ENCODE peak calls at places on chromosomes 6 and 20, in seven cellular contexts. One of them, this sample, is unnamed.

GRCh38 chr20:62726716-62727583 is 18.3 kb downstream of the NTSR1 start:
- DNase-seq in GM23248: no peak
- DNase-seq in ELF-1: no peak
- DNase-seq in SW480: no peak
- DNase-seq in naive thymus-derived CD4-positive, alpha-beta T cell: no peak
- DNase-seq in T follicular helper cell: no peak
- DNase-seq in M059J: no peak
- DNase-seq in this sample: no peak

GRCh38 chr6:107645740-107646139 is 155.8 kb downstream of the SOBP start:
- DNase-seq in GM23248: no peak
- DNase-seq in ELF-1: no peak
- DNase-seq in SW480: no peak
- DNase-seq in naive thymus-derived CD4-positive, alpha-beta T cell: no peak
- DNase-seq in T follicular helper cell: no peak
- DNase-seq in M059J: no peak
- DNase-seq in this sample: no peak

GRCh38 chr6:156563710-156564109 is 213.5 kb upstream of the ARID1B start:
- DNase-seq in GM23248: no peak
- DNase-seq in ELF-1: no peak
- DNase-seq in SW480: peak
- DNase-seq in naive thymus-derived CD4-positive, alpha-beta T cell: no peak
- DNase-seq in T follicular helper cell: no peak
- DNase-seq in M059J: no peak
- DNase-seq in this sample: no peak

GRCh38 chr6:3015144-3015543 is 15.4 kb downstream of the NQO2 start:
- DNase-seq in GM23248: no peak
- DNase-seq in ELF-1: no peak
- DNase-seq in SW480: no peak
- DNase-seq in naive thymus-derived CD4-positive, alpha-beta T cell: no peak
- DNase-seq in T follicular helper cell: no peak
- DNase-seq in M059J: no peak
- DNase-seq in this sample: no peak

GRCh38 chr20:44600758-44601562 is 18.6 kb downstream of the PKIG start:
- DNase-seq in GM23248: peak
- DNase-seq in ELF-1: no peak
- DNase-seq in SW480: no peak
- DNase-seq in naive thymus-derived CD4-positive, alpha-beta T cell: no peak
- DNase-seq in T follicular helper cell: no peak
- DNase-seq in M059J: no peak
- DNase-seq in this sample: no peak

GRCh38 chr20:24691901-24692351 is 222.5 kb downstream of the SYNDIG1 start:
- DNase-seq in GM23248: no peak
- DNase-seq in ELF-1: no peak
- DNase-seq in SW480: no peak
- DNase-seq in naive thymus-derived CD4-positive, alpha-beta T cell: no peak
- DNase-seq in T follicular helper cell: no peak
- DNase-seq in M059J: no peak
- DNase-seq in this sample: no peak

GRCh38 chr20:14526891-14527290 is 189.5 kb upstream of the FLRT3 start:
- DNase-seq in GM23248: no peak
- DNase-seq in ELF-1: no peak
- DNase-seq in SW480: no peak
- DNase-seq in naive thymus-derived CD4-positive, alpha-beta T cell: no peak
- DNase-seq in T follicular helper cell: no peak
- DNase-seq in M059J: no peak
- DNase-seq in this sample: no peak

GRCh38 chr20:36541227-36542018 is at the start of gene MYL9:
- DNase-seq in GM23248: peak
- DNase-seq in ELF-1: peak
- DNase-seq in SW480: peak
- DNase-seq in naive thymus-derived CD4-positive, alpha-beta T cell: no peak
- DNase-seq in T follicular helper cell: no peak
- DNase-seq in M059J: peak
- DNase-seq in this sample: no peak

GRCh38 chr20:13297105-13297899 is 76.2 kb downstream of the ISM1 start:
- DNase-seq in GM23248: no peak
- DNase-seq in ELF-1: no peak
- DNase-seq in SW480: no peak
- DNase-seq in naive thymus-derived CD4-positive, alpha-beta T cell: no peak
- DNase-seq in T follicular helper cell: no peak
- DNase-seq in M059J: no peak
- DNase-seq in this sample: no peak

GRCh38 chr6:43468748-43469681 is 8.4 kb upstream of the TJAP1 start:
- DNase-seq in GM23248: no peak
- DNase-seq in ELF-1: peak
- DNase-seq in SW480: no peak
- DNase-seq in naive thymus-derived CD4-positive, alpha-beta T cell: no peak
- DNase-seq in T follicular helper cell: no peak
- DNase-seq in M059J: no peak
- DNase-seq in this sample: no peak

GRCh38 chr20:34952676-34953075 is 2.9 kb downstream of the GSS start:
- DNase-seq in GM23248: peak
- DNase-seq in ELF-1: no peak
- DNase-seq in SW480: no peak
- DNase-seq in naive thymus-derived CD4-positive, alpha-beta T cell: no peak
- DNase-seq in T follicular helper cell: no peak
- DNase-seq in M059J: peak
- DNase-seq in this sample: no peak

GRCh38 chr6:57267586-57268293 is 45.6 kb upstream of the RAB23 start:
- DNase-seq in GM23248: peak
- DNase-seq in ELF-1: peak
- DNase-seq in SW480: peak
- DNase-seq in naive thymus-derived CD4-positive, alpha-beta T cell: no peak
- DNase-seq in T follicular helper cell: peak
- DNase-seq in M059J: peak
- DNase-seq in this sample: peak

GRCh38 chr6:74805841-74806696 is 399.8 kb downstream of the COL12A1 start:
- DNase-seq in GM23248: peak
- DNase-seq in ELF-1: no peak
- DNase-seq in SW480: no peak
- DNase-seq in naive thymus-derived CD4-positive, alpha-beta T cell: no peak
- DNase-seq in T follicular helper cell: no peak
- DNase-seq in M059J: no peak
- DNase-seq in this sample: no peak

GRCh38 chr6:43076093-43076927 is at the start of gene PTK7:
- DNase-seq in GM23248: peak
- DNase-seq in ELF-1: peak
- DNase-seq in SW480: no peak
- DNase-seq in naive thymus-derived CD4-positive, alpha-beta T cell: no peak
- DNase-seq in T follicular helper cell: no peak
- DNase-seq in M059J: peak
- DNase-seq in this sample: no peak

GRCh38 chr20:17995967-17996819 is 27.4 kb downstream of the MGME1 start:
- DNase-seq in GM23248: peak
- DNase-seq in ELF-1: peak
- DNase-seq in SW480: peak
- DNase-seq in naive thymus-derived CD4-positive, alpha-beta T cell: no peak
- DNase-seq in T follicular helper cell: peak
- DNase-seq in M059J: peak
- DNase-seq in this sample: peak

GRCh38 chr6:169858293-169858934 is 107.0 kb downstream of the ERMARD start:
- DNase-seq in GM23248: no peak
- DNase-seq in ELF-1: no peak
- DNase-seq in SW480: no peak
- DNase-seq in naive thymus-derived CD4-positive, alpha-beta T cell: no peak
- DNase-seq in T follicular helper cell: no peak
- DNase-seq in M059J: no peak
- DNase-seq in this sample: no peak

GRCh38 chr6:111486921-111487320 is 3.9 kb upstream of the REV3L start:
- DNase-seq in GM23248: no peak
- DNase-seq in ELF-1: no peak
- DNase-seq in SW480: no peak
- DNase-seq in naive thymus-derived CD4-positive, alpha-beta T cell: no peak
- DNase-seq in T follicular helper cell: no peak
- DNase-seq in M059J: no peak
- DNase-seq in this sample: no peak

GRCh38 chr6:41367700-41368099 is 32.3 kb downstream of the NCR2 start:
- DNase-seq in GM23248: peak
- DNase-seq in ELF-1: peak
- DNase-seq in SW480: peak
- DNase-seq in naive thymus-derived CD4-positive, alpha-beta T cell: no peak
- DNase-seq in T follicular helper cell: no peak
- DNase-seq in M059J: peak
- DNase-seq in this sample: peak

GRCh38 chr20:38126146-38126912 is 38.7 kb downstream of the TGM2 start:
- DNase-seq in GM23248: no peak
- DNase-seq in ELF-1: no peak
- DNase-seq in SW480: no peak
- DNase-seq in naive thymus-derived CD4-positive, alpha-beta T cell: no peak
- DNase-seq in T follicular helper cell: no peak
- DNase-seq in M059J: peak
- DNase-seq in this sample: no peak

GRCh38 chr6:40722553-40723258 is 135.5 kb upstream of the LRFN2 start:
- DNase-seq in GM23248: peak
- DNase-seq in ELF-1: no peak
- DNase-seq in SW480: no peak
- DNase-seq in naive thymus-derived CD4-positive, alpha-beta T cell: no peak
- DNase-seq in T follicular helper cell: no peak
- DNase-seq in M059J: no peak
- DNase-seq in this sample: no peak

GRCh38 chr20:15703171-15703911 is 869.9 kb downstream of the KIF16B start:
- DNase-seq in GM23248: peak
- DNase-seq in ELF-1: no peak
- DNase-seq in SW480: peak
- DNase-seq in naive thymus-derived CD4-positive, alpha-beta T cell: no peak
- DNase-seq in T follicular helper cell: no peak
- DNase-seq in M059J: peak
- DNase-seq in this sample: no peak

GRCh38 chr6:150894935-150895686 is 29.6 kb downstream of the MTHFD1L start:
- DNase-seq in GM23248: peak
- DNase-seq in ELF-1: no peak
- DNase-seq in SW480: peak
- DNase-seq in naive thymus-derived CD4-positive, alpha-beta T cell: no peak
- DNase-seq in T follicular helper cell: no peak
- DNase-seq in M059J: peak
- DNase-seq in this sample: no peak

GRCh38 chr6:24981385-24981758 is 45.6 kb upstream of the RIPOR2 start:
- DNase-seq in GM23248: peak
- DNase-seq in ELF-1: peak
- DNase-seq in SW480: no peak
- DNase-seq in naive thymus-derived CD4-positive, alpha-beta T cell: no peak
- DNase-seq in T follicular helper cell: no peak
- DNase-seq in M059J: peak
- DNase-seq in this sample: no peak

GRCh38 chr6:106134906-106135634 is 48.9 kb downstream of the PRDM1 start:
- DNase-seq in GM23248: peak
- DNase-seq in ELF-1: no peak
- DNase-seq in SW480: peak
- DNase-seq in naive thymus-derived CD4-positive, alpha-beta T cell: no peak
- DNase-seq in T follicular helper cell: no peak
- DNase-seq in M059J: peak
- DNase-seq in this sample: no peak

GRCh38 chr6:9543649-9544048 is 871.2 kb downstream of the TFAP2A start:
- DNase-seq in GM23248: no peak
- DNase-seq in ELF-1: no peak
- DNase-seq in SW480: no peak
- DNase-seq in naive thymus-derived CD4-positive, alpha-beta T cell: no peak
- DNase-seq in T follicular helper cell: no peak
- DNase-seq in M059J: no peak
- DNase-seq in this sample: no peak

GRCh38 chr20:35551485-35551884 is 9.6 kb downstream of the ERGIC3 start:
- DNase-seq in GM23248: no peak
- DNase-seq in ELF-1: no peak
- DNase-seq in SW480: peak
- DNase-seq in naive thymus-derived CD4-positive, alpha-beta T cell: no peak
- DNase-seq in T follicular helper cell: no peak
- DNase-seq in M059J: no peak
- DNase-seq in this sample: no peak

GRCh38 chr6:106300020-106300772 is 25.4 kb downstream of the ATG5 start:
- DNase-seq in GM23248: no peak
- DNase-seq in ELF-1: no peak
- DNase-seq in SW480: no peak
- DNase-seq in naive thymus-derived CD4-positive, alpha-beta T cell: no peak
- DNase-seq in T follicular helper cell: no peak
- DNase-seq in M059J: no peak
- DNase-seq in this sample: no peak

GRCh38 chr20:48544402-48545333 is 283.1 kb downstream of the PREX1 start:
- DNase-seq in GM23248: no peak
- DNase-seq in ELF-1: no peak
- DNase-seq in SW480: peak
- DNase-seq in naive thymus-derived CD4-positive, alpha-beta T cell: no peak
- DNase-seq in T follicular helper cell: no peak
- DNase-seq in M059J: peak
- DNase-seq in this sample: no peak

GRCh38 chr6:129368970-129369369 is 341.0 kb downstream of the ARHGAP18 start:
- DNase-seq in GM23248: no peak
- DNase-seq in ELF-1: no peak
- DNase-seq in SW480: no peak
- DNase-seq in naive thymus-derived CD4-positive, alpha-beta T cell: no peak
- DNase-seq in T follicular helper cell: no peak
- DNase-seq in M059J: no peak
- DNase-seq in this sample: no peak

GRCh38 chr6:33716379-33716778 is 4.9 kb upstream of the UQCC2 start:
- DNase-seq in GM23248: no peak
- DNase-seq in ELF-1: peak
- DNase-seq in SW480: no peak
- DNase-seq in naive thymus-derived CD4-positive, alpha-beta T cell: no peak
- DNase-seq in T follicular helper cell: no peak
- DNase-seq in M059J: no peak
- DNase-seq in this sample: no peak

GRCh38 chr6:148501178-148501590 is 158.5 kb downstream of the SASH1 start:
- DNase-seq in GM23248: peak
- DNase-seq in ELF-1: peak
- DNase-seq in SW480: peak
- DNase-seq in naive thymus-derived CD4-positive, alpha-beta T cell: no peak
- DNase-seq in T follicular helper cell: no peak
- DNase-seq in M059J: peak
- DNase-seq in this sample: peak